ENCODE peak calls at places on chromosomes 11 and 22, in seven cellular contexts. S, M, V, B, I, T and Q are unnamed samples.

GRCh38 chr11:120630100-120630499 is 118.6 kb downstream of the GRIK4 start:
- DNase-seq in M (no peak), V (no peak), I (no peak), T (no peak), S (no peak), B (no peak), Q (no peak)

GRCh38 chr11:93225642-93226041 is 27.9 kb upstream of the SLC36A4 start:
- DNase-seq in T (no peak), M (no peak), S (peak), I (no peak), V (peak), B (no peak), Q (peak)

GRCh38 chr11:126083829-126084607 is 21.4 kb upstream of the CDON start:
- DNase-seq in B (no peak), S (no peak), T (no peak), I (no peak), M (no peak), V (no peak), Q (no peak)

GRCh38 chr11:94885133-94885532 is 88.2 kb downstream of the CWC15 start:
- DNase-seq in V (no peak), T (no peak), M (no peak), S (peak), I (no peak), B (no peak), Q (no peak)

GRCh38 chr22:35554297-35554845 is 13.7 kb downstream of the RASD2 start:
- DNase-seq in V (no peak), S (no peak), T (no peak), B (no peak), I (no peak), M (no peak), Q (no peak)

GRCh38 chr11:44950625-44951472 is at the start of gene TP53I11:
- DNase-seq in T (peak), V (peak), S (peak), I (peak), B (no peak), M (peak), Q (peak)

GRCh38 chr22:33565580-33565995 is 354.7 kb downstream of the LARGE1 start:
- DNase-seq in M (no peak), T (no peak), I (no peak), V (no peak), B (no peak), S (no peak), Q (no peak)

GRCh38 chr22:38713921-38714320 is 8.2 kb downstream of the GTPBP1 start:
- DNase-seq in V (no peak), T (no peak), S (no peak), M (peak), I (no peak), B (no peak), Q (no peak)

GRCh38 chr22:19951351-19951750 is 9.7 kb upstream of the TXNRD2 start:
- DNase-seq in T (no peak), I (no peak), M (no peak), V (no peak), S (no peak), B (no peak), Q (no peak)

GRCh38 chr22:30826670-30827355 is 132.1 kb downstream of the OSBP2 start:
- DNase-seq in T (no peak), V (no peak), S (no peak), M (no peak), I (no peak), B (no peak), Q (no peak)

GRCh38 chr11:1879941-1880720 is 11.6 kb downstream of the PRR33 start:
- DNase-seq in I (peak), T (no peak), S (peak), B (no peak), V (peak), M (peak), Q (peak)

GRCh38 chr22:50403701-50404101 is 60.6 kb downstream of the PPP6R2 start:
- DNase-seq in V (peak), I (peak), T (no peak), B (no peak), S (no peak), M (peak), Q (peak)

GRCh38 chr22:22746963-22747933 is 102.8 kb downstream of the GGTLC2 start:
- DNase-seq in T (no peak), B (no peak), M (no peak), V (no peak), I (no peak), S (no peak), Q (no peak)

GRCh38 chr11:110000045-110000502 is 93.1 kb upstream of the ZC3H12C start:
- DNase-seq in S (peak), I (no peak), V (peak), M (no peak), T (peak), B (peak), Q (peak)

DNA sequence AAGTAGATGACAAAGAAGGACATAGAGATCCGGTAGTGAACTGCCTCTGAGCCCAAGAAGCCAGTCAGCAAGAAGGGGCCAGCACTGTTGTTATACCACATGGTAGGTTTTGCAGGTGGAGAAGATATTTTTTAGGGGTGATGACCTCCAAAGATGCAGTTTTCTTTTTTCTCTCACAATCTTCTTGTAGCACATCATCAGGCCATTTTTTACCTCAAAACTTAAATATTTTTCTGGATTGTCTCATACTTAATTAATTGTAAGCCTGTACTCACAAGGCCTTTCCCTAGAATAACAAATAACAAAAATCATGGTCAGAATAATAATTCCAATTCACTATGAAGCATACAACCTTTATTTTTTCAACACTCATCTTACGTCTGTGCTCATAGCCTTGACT is at the start of gene OR51B4:
- DNase-seq in T (no peak), I (no peak), B (no peak), M (no peak), S (no peak), V (no peak), Q (no peak)
- H3K4me3 ChIP-seq in T (no peak), I (no peak), B (no peak), M (no peak), S (no peak), V (no peak), Q (no peak)

DNA sequence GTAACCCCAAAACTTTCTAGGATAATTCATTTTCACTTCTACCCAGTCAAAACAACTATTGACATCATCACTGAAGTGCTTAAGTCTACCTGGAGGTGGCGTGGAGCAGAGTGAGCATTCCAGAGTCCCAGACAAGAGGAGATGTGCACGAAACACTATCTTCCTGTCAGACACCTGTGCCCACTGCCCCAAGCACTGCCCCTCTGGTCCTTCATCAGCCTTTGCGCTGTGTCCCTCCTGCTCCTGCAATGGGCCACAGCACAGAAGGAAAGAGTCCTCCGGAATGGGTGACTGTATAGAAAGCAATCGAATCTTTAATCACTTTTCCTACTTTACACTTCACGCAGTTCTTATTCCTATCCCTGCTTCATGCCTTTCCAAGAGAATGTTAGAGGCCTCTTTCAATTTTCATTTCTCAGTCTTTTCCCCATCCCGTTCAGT is 512 bp upstream of the GRIA4 start:
- DNase-seq in B (no peak), V (peak), M (no peak), T (peak), S (peak), I (no peak), Q (peak)
- TF ChIP-seq CTCF in B (peak), V (peak), M (no peak), T (peak), S (peak), I (no peak), Q (peak)

GRCh38 chr11:57597461-57597892 is at the start of gene SERPING1:
- DNase-seq in B (no peak), I (peak), M (peak), V (peak), T (no peak), S (peak), Q (peak)
- H3K4me3 ChIP-seq in B (peak), I (peak), M (peak), V (peak), T (peak), S (peak), Q (peak)

GRCh38 chr11:128525411-128526243 is 61.7 kb downstream of the ETS1 start:
- DNase-seq in I (no peak), B (no peak), V (peak), M (no peak), S (peak), T (peak), Q (no peak)

GRCh38 chr11:128523616-128524015 is 63.7 kb downstream of the ETS1 start:
- DNase-seq in S (peak), I (no peak), B (no peak), V (peak), T (no peak), M (no peak), Q (peak)

GRCh38 chr11:128522943-128523518 is 64.3 kb downstream of the ETS1 start:
- DNase-seq in S (no peak), T (no peak), V (peak), I (no peak), B (no peak), M (no peak), Q (no peak)

GRCh38 chr11:128522063-128522942 is 65.1 kb downstream of the ETS1 start:
- DNase-seq in B (peak), M (peak), I (peak), T (peak), S (peak), V (peak), Q (peak)

DNA sequence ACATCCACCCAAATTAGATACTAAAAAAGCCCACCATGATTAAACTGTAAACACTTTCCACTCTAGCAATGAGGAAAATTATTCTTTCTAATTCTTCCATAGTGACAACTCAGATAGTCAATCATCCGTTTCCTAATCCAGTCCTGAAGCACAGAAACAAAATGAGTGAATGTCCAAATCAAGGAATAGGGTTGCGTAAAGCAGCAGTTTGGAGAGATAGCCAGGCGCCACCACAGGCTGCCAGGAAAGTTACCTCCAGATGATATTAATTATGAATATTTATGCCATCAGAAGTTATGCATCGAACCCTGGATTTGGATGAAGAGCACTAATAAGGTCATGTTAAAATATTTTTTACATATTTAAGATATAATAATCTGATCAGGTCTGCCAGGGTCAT is 63.2 kb downstream of the ETS1 start:
- DNase-seq in B (no peak), I (no peak), M (no peak), S (peak), V (peak), T (no peak), Q (no peak)
- TF ChIP-seq CTCF in B (no peak), I (no peak), M (no peak), S (no peak), V (no peak), T (no peak), Q (no peak)

DNA sequence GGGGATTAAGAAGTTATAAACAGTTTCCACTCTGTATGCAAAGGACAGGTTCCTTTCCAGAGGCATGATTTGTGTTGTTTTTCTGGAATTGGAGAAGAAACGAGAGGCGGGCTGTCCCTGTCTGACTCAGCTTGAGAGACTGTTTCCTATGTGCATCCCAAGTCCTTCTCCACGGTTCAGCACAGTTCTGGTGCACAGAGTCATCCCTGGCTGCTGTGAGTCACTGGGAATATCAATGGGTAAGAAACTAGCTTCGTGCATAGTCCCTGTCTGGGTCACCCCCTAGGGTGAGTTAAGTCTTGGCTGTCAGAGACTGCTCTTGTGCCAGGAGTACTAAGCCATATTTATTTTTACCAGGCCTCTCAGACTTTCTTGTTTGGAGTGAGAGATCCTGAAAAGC is 2.4 kb upstream of the LRP4 start:
- DNase-seq in B (peak), I (no peak), T (peak), S (peak), M (peak), V (peak), Q (peak)
- H3K4me3 ChIP-seq in B (no peak), I (no peak), T (no peak), S (no peak), M (no peak), V (no peak), Q (no peak)

GRCh38 chr22:26589845-26590524 is at the start of gene TPST2:
- DNase-seq in M (peak), S (peak), B (no peak), V (peak), I (peak), T (peak), Q (peak)

GRCh38 chr22:26589367-26589844 is 526 bp downstream of the TPST2 start:
- DNase-seq in S (peak), V (peak), B (no peak), T (no peak), M (peak), I (peak), Q (no peak)

GRCh38 chr22:26592368-26593015 is 2.6 kb upstream of the TPST2 start:
- DNase-seq in T (no peak), I (no peak), B (no peak), M (no peak), S (no peak), V (no peak), Q (no peak)

GRCh38 chr22:26588749-26589366 is 1.1 kb downstream of the TPST2 start:
- DNase-seq in S (no peak), M (no peak), I (no peak), V (no peak), B (no peak), T (no peak), Q (no peak)

DNA sequence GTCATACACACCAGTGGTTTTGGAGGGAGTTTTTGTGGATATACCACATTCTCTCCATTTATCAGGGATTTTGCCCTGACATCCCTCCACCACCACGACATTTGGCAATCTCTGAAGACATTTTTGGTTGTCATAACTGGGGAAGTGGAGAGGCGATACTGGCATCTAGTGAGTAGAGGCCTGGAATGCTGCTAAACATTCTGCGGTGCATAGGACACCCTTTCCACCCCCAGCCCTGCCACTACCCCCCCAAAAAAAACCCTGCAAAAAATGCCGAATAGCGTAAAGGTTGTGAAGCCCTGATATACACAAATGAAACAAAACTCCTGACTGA is 560 bp upstream of the TPST2 start:
- DNase-seq in S (peak), V (peak), I (no peak), B (no peak), T (no peak), M (no peak), Q (peak)
- TF ChIP-seq CTCF in S (no peak), V (no peak), I (no peak), B (no peak), T (no peak), M (no peak), Q (no peak)

GRCh38 chr22:46515208-46516111 is 22.0 kb downstream of the CELSR1 start:
- DNase-seq in M (peak), T (peak), I (no peak), V (no peak), B (no peak), S (no peak), Q (peak)

GRCh38 chr22:46514592-46515207 is 22.7 kb downstream of the CELSR1 start:
- DNase-seq in T (peak), S (peak), V (peak), I (no peak), M (no peak), B (no peak), Q (peak)

GRCh38 chr22:46512683-46513082 is 24.7 kb downstream of the CELSR1 start:
- DNase-seq in S (no peak), I (no peak), T (no peak), B (no peak), M (peak), V (no peak), Q (no peak)

GRCh38 chr22:46511391-46512370 is 25.7 kb downstream of the CELSR1 start:
- DNase-seq in S (peak), M (peak), V (no peak), I (no peak), T (no peak), B (no peak), Q (peak)

DNA sequence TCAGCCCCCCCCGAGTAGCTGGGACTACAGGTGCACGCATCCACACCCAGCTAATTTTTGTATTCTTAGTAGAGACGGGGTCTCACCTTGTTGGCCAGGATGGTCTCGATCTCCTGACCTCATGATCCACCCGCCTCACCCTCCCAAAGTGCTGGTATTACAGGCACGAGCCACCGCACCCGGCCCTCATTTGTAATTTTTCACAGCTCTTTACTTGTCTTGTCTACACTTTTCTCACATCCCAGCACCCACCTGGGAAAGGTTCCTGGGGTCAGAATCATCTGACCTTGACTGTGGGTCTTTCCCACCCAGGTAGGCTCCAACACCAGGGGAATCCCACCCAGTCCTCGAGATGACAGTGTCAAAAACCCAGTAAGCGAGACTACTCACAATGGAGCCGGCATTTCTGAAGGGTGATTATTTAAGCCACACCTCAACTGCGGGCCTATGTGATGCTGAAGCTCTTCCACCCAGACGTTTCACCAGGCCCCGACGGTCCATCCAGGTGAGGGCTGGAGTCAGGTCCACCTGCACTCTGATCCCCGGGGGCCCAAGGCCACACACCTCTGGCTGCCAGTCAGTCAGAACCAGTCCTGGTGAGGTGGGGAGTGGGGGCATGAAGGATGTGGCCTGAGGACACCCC is 23.4 kb downstream of the CELSR1 start:
- DNase-seq in B (no peak), M (peak), V (no peak), T (no peak), I (no peak), S (no peak), Q (no peak)
- H3K4me3 ChIP-seq in B (no peak), M (no peak), V (no peak), T (no peak), I (no peak), S (no peak), Q (no peak)

GRCh38 chr11:12893787-12894672 is 115.1 kb upstream of the RASSF10 start:
- DNase-seq in V (peak), I (peak), B (no peak), S (peak), M (peak), T (peak), Q (peak)
- TF ChIP-seq CTCF in V (peak), I (peak), B (peak), S (peak), M (peak), T (peak), Q (peak)

DNA sequence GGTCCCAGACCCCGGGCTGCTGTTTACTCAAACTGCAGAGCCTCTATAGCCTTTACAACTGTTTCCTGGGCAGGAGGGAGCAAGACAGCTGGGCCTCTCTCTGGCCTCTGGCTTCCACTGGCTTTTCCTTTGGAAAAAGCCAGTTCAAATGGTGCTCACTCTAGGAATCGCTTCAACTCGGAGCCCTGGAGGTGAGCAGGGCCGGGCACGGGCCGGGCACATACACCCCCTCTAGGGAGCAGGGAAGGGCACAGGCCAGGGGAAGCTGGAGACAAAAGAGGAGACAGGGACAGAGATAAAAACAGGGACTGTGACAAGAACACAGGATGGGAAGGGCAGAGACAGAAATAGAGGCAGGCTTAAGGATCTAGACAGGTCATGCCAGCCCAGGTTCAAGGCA is 839 bp downstream of the IRAG1 start:
- DNase-seq in S (no peak), B (no peak), T (no peak), V (peak), I (no peak), M (no peak), Q (no peak)
- H3K4me3 ChIP-seq in S (no peak), B (peak), T (no peak), V (peak), I (no peak), M (peak), Q (no peak)